ENCODE peak calls at places on chromosome 16, in ten cellular contexts. J is effector memory CD4-positive, alpha-beta T cell; H is psoas muscle; Y is upper lobe of right lung; Z is CD8-positive, alpha-beta memory T cell; S is body of pancreas; B is Panc1; U is cardiac muscle cell; I is neural progenitor cell; C is NT2/D1. L is an unnamed sample.

GRCh38 chr16:66515543-66516171 is 34.3 kb downstream of the TK2 start:
- DNase-seq in J (no peak), H (peak; percentile 64), Y (no peak), Z (no peak), S (no peak), B (no peak), U (peak; percentile 84), I (no peak), C (no peak), L (no peak)

GRCh38 chr16:63613701-63614100 is 1508.2 kb downstream of the CDH11 start:
- DNase-seq in J (no peak), H (no peak), Y (no peak), Z (no peak), S (no peak), B (no peak), U (peak; percentile 32), I (no peak), C (no peak), L (no peak)

GRCh38 chr16:46801428-46802049 is 29.4 kb downstream of the C16orf87 start:
- DNase-seq in J (no peak), H (no peak), Y (no peak), Z (no peak), S (no peak), B (no peak), U (peak; percentile 42), I (peak; percentile 39), C (peak; percentile 11), L (peak; percentile 47)

GRCh38 chr16:81578015-81578554 is 133.5 kb downstream of the CMIP start:
- DNase-seq in J (no peak), H (no peak), Y (no peak), Z (peak; percentile 23), S (no peak), B (no peak), U (no peak), I (no peak), C (no peak), L (no peak)

GRCh38 chr16:73878616-73879015 is 418.0 kb upstream of the PSMD7 start:
- DNase-seq in J (no peak), H (no peak), Y (no peak), Z (no peak), S (peak; percentile 19), B (peak; percentile 32), U (peak; percentile 82), I (peak; percentile 27), C (peak; percentile 68), L (peak; percentile 60)

GRCh38 chr16:55242667-55243066 is 81.3 kb upstream of the IRX6 start:
- DNase-seq in J (no peak), H (no peak), Y (no peak), Z (no peak), S (no peak), B (no peak), U (no peak), I (peak; percentile 42), C (no peak), L (peak; percentile 17)

GRCh38 chr16:12089492-12090161 is 113.1 kb downstream of the SNX29 start:
- DNase-seq in J (no peak), H (no peak), Y (peak; percentile 78), Z (no peak), S (peak; percentile 34), B (no peak), U (peak; percentile 74), I (peak; percentile 50), C (no peak), L (no peak)

GRCh38 chr16:75023019-75023418 is 24.2 kb downstream of the ZNRF1 start:
- DNase-seq in J (no peak), H (no peak), Y (no peak), Z (no peak), S (no peak), B (no peak), U (no peak), I (no peak), C (no peak), L (no peak)

GRCh38 chr16:3113765-3114479 is 1.5 kb downstream of the ZNF205 start:
- DNase-seq in J (no peak), H (no peak), Y (no peak), Z (no peak), S (no peak), B (no peak), U (no peak), I (no peak), C (no peak), L (no peak)
- H3K4me3 ChIP-seq in J (no peak overlapping the region), H (peak overlapping the region; percentile 71), Y (peak overlapping the region; percentile 70), Z (no peak overlapping the region), S (no peak overlapping the region), B (peak overlapping the region; percentile 89), U (peak overlapping the region; percentile 99), I (peak overlapping the region; percentile 96), C (peak overlapping the region; percentile 81), L (peak overlapping the region; percentile 72)

GRCh38 chr16:57471209-57471608 is 8.7 kb downstream of the POLR2C start:
- DNase-seq in J (no peak), H (no peak), Y (no peak), Z (no peak), S (no peak), B (no peak), U (no peak), I (no peak), C (no peak), L (no peak)

GRCh38 chr16:57470683-57471082 is 8.2 kb downstream of the POLR2C start:
- DNase-seq in J (no peak), H (no peak), Y (peak; percentile 85), Z (no peak), S (peak; percentile 77), B (no peak), U (peak; percentile 80), I (no peak), C (no peak), L (no peak)

GRCh38 chr16:57473176-57473840 is 10.8 kb downstream of the POLR2C start:
- DNase-seq in J (no peak), H (peak; percentile 46), Y (no peak), Z (no peak), S (no peak), B (no peak), U (no peak), I (no peak), C (no peak), L (no peak)

GRCh38 chr16:57472665-57473060 is 10.2 kb downstream of the POLR2C start:
- DNase-seq in J (no peak), H (no peak), Y (no peak), Z (no peak), S (no peak), B (no peak), U (no peak), I (no peak), C (no peak), L (no peak)

GRCh38 chr16:57471852-57472664 is 9.6 kb downstream of the POLR2C start:
- DNase-seq in J (no peak), H (no peak), Y (no peak), Z (no peak), S (peak; percentile 61), B (no peak), U (no peak), I (no peak), C (no peak), L (no peak)
- H3K4me1 ChIP-seq in J (peaks cover 10% of the 10 kb centered on the region), H (peaks cover 12% of the 10 kb centered on the region), Y (peaks cover 36% of the 10 kb centered on the region), Z (peaks cover 16% of the 10 kb centered on the region), S (peaks cover 39% of the 10 kb centered on the region), B (peaks cover 7% of the 10 kb centered on the region), U (peaks cover 32% of the 10 kb centered on the region), I (peaks cover 16% of the 10 kb centered on the region), C (peaks cover 39% of the 10 kb centered on the region), L (no peaks in the 10 kb centered on the region)

GRCh38 chr16:68019167-68019680 is 3.5 kb upstream of the DPEP2NB start:
- DNase-seq in J (no peak), H (no peak), Y (no peak), Z (no peak), S (no peak), B (no peak), U (no peak), I (no peak), C (no peak), L (no peak)

GRCh38 chr16:68022728-68023537 is at the start of the genes DDX28 and DUS2:
- DNase-seq in J (peak; percentile 89), H (peak; percentile 97), Y (peak; percentile 96), Z (peak; percentile 88), S (peak; percentile 93), B (peak; percentile 55), U (peak; percentile 95), I (peak; percentile 96), C (peak; percentile 94), L (peak; percentile 93)

GRCh38 chr16:68022278-68022727 is 729 bp downstream of the DDX28 start:
- DNase-seq in J (peak; percentile 3), H (peak; percentile 58), Y (no peak), Z (no peak), S (no peak), B (no peak), U (no peak), I (no peak), C (no peak), L (no peak)

GRCh38 chr16:68015681-68016080 is at the start of gene DPEP2NB:
- DNase-seq in J (no peak), H (no peak), Y (no peak), Z (no peak), S (no peak), B (no peak), U (no peak), I (no peak), C (no peak), L (no peak)

DNA sequence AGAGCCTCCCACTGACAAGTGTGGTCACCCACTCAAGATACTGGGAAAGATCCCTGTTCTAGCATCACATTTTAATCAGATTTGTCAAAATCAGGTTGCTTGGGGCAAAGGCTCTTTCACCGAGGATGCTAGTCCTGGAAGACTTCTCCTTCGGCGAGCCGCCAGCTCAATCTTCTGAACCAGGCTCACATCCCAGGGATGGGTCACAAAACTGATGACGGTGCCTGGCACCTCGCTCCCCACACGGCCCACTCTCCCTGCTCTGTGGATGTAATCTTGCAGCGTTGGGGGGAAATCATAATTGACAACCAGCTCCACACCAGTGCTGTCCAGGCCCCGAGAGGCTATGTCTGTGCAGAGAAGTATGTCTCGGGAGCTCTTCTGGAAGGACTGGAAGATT is 1.5 kb downstream of the DDX28 start:
- DNase-seq in J (no peak), H (no peak), Y (no peak), Z (no peak), S (no peak), B (no peak), U (no peak), I (no peak), C (no peak), L (no peak)
- H3K4me3 ChIP-seq in J (no peak overlapping the region), H (peak overlapping the region; percentile 99), Y (no peak overlapping the region), Z (peak overlapping the region; percentile 97), S (no peak overlapping the region), B (no peak overlapping the region), U (no peak overlapping the region), I (peak overlapping the region; percentile 81), C (peak overlapping the region; percentile 98), L (no peak overlapping the region)

GRCh38 chr16:89318871-89319627 is 101.5 kb downstream of the ZNF778 start:
- DNase-seq in J (no peak), H (peak; percentile 45), Y (no peak), Z (no peak), S (no peak), B (no peak), U (no peak), I (no peak), C (no peak), L (no peak)

GRCh38 chr16:89318430-89318758 is 100.9 kb downstream of the ZNF778 start:
- DNase-seq in J (no peak), H (no peak), Y (no peak), Z (no peak), S (no peak), B (no peak), U (no peak), I (no peak), C (no peak), L (no peak)

GRCh38 chr16:89317101-89317671 is 99.7 kb downstream of the ZNF778 start:
- DNase-seq in J (no peak), H (no peak), Y (no peak), Z (no peak), S (no peak), B (no peak), U (no peak), I (no peak), C (no peak), L (no peak)

GRCh38 chr16:89316701-89317100 is 99.2 kb downstream of the ZNF778 start:
- DNase-seq in J (no peak), H (no peak), Y (no peak), Z (no peak), S (no peak), B (no peak), U (no peak), I (no peak), C (no peak), L (no peak)

GRCh38 chr16:89317729-89318429 is 100.4 kb downstream of the ZNF778 start:
- DNase-seq in J (no peak), H (peak; percentile 52), Y (no peak), Z (no peak), S (no peak), B (no peak), U (no peak), I (no peak), C (no peak), L (no peak)
- H3K4me1 ChIP-seq in J (peaks cover 93% of the 10 kb centered on the region), H (peaks cover 96% of the 10 kb centered on the region), Y (peaks cover 86% of the 10 kb centered on the region), Z (peaks cover 97% of the 10 kb centered on the region), S (peaks cover 66% of the 10 kb centered on the region), B (peaks cover 93% of the 10 kb centered on the region), U (peaks cover 42% of the 10 kb centered on the region), I (peaks cover 27% of the 10 kb centered on the region), C (peaks cover 55% of the 10 kb centered on the region), L (peaks cover 13% of the 10 kb centered on the region)